ENCODE peak calls at places on chromosome 22, in four cellular contexts. One of them, this sample, is unnamed.

GRCh38 chr22:49999901-50000586 is 12.5 kb downstream of the IL17REL start:
- DNase-seq in cardiac fibroblast: no peak
- DNase-seq in endothelial cell of umbilical vein: no peak
- DNase-seq in upper lobe of right lung: peak; percentile 62
- DNase-seq in this sample: no peak

GRCh38 chr22:40345801-40346177 is 511 bp upstream of the ADSL start:
- DNase-seq in cardiac fibroblast: peak; percentile 49
- DNase-seq in endothelial cell of umbilical vein: no peak
- DNase-seq in upper lobe of right lung: peak; percentile 72
- DNase-seq in this sample: peak; percentile 27

GRCh38 chr22:29934596-29934995 is 51.6 kb downstream of the MTMR3 start:
- DNase-seq in upper lobe of right lung: no peak
- DNase-seq in cardiac fibroblast: no peak
- DNase-seq in endothelial cell of umbilical vein: no peak
- DNase-seq in this sample: no peak

GRCh38 chr22:35458547-35459422 is 58.8 kb downstream of the MCM5 start:
- DNase-seq in cardiac fibroblast: no peak
- DNase-seq in endothelial cell of umbilical vein: no peak
- DNase-seq in upper lobe of right lung: no peak
- DNase-seq in this sample: no peak

GRCh38 chr22:30191049-30191701 is 55.4 kb downstream of the LIF start:
- DNase-seq in cardiac fibroblast: no peak
- DNase-seq in endothelial cell of umbilical vein: no peak
- DNase-seq in upper lobe of right lung: no peak
- DNase-seq in this sample: no peak

GRCh38 chr22:41619979-41620645 is 731 bp downstream of the DESI1 start:
- DNase-seq in cardiac fibroblast: peak; percentile 19
- DNase-seq in endothelial cell of umbilical vein: no peak
- DNase-seq in upper lobe of right lung: peak; percentile 75
- DNase-seq in this sample: no peak

GRCh38 chr22:49240016-49240380 is 587.7 kb downstream of the BRD1 start:
- DNase-seq in upper lobe of right lung: no peak
- DNase-seq in endothelial cell of umbilical vein: no peak
- DNase-seq in cardiac fibroblast: no peak
- DNase-seq in this sample: no peak

GRCh38 chr22:47124451-47124881 is 362.0 kb downstream of the TBC1D22A start:
- DNase-seq in upper lobe of right lung: peak; percentile 56
- DNase-seq in endothelial cell of umbilical vein: no peak
- DNase-seq in cardiac fibroblast: no peak
- DNase-seq in this sample: no peak

GRCh38 chr22:50600541-50600940 is at the start of gene MAPK8IP2:
- DNase-seq in upper lobe of right lung: no peak
- DNase-seq in endothelial cell of umbilical vein: no peak
- DNase-seq in cardiac fibroblast: no peak
- DNase-seq in this sample: no peak

GRCh38 chr22:33271390-33272161 is 213.4 kb upstream of the SYN3 start:
- DNase-seq in endothelial cell of umbilical vein: no peak
- DNase-seq in cardiac fibroblast: peak; percentile 4
- DNase-seq in upper lobe of right lung: no peak
- DNase-seq in this sample: peak; percentile 42
- H3K4me3 ChIP-seq in endothelial cell of umbilical vein: no peak overlapping the region
- H3K4me3 ChIP-seq in cardiac fibroblast: no peak overlapping the region
- H3K4me3 ChIP-seq in upper lobe of right lung: no peak overlapping the region
- H3K4me3 ChIP-seq in this sample: no peak overlapping the region

GRCh38 chr22:20137671-20138416 is 6.2 kb downstream of the ZDHHC8 start:
- DNase-seq in upper lobe of right lung: no peak
- DNase-seq in endothelial cell of umbilical vein: no peak
- DNase-seq in cardiac fibroblast: no peak
- DNase-seq in this sample: no peak

GRCh38 chr22:20137113-20137512 is 5.5 kb downstream of the ZDHHC8 start:
- DNase-seq in upper lobe of right lung: no peak
- DNase-seq in endothelial cell of umbilical vein: no peak
- DNase-seq in cardiac fibroblast: no peak
- DNase-seq in this sample: no peak

GRCh38 chr22:20139391-20140106 is 7.9 kb downstream of the ZDHHC8 start:
- DNase-seq in cardiac fibroblast: no peak
- DNase-seq in endothelial cell of umbilical vein: no peak
- DNase-seq in upper lobe of right lung: no peak
- DNase-seq in this sample: no peak

GRCh38 chr22:20138868-20139267 is 7.3 kb downstream of the ZDHHC8 start:
- DNase-seq in endothelial cell of umbilical vein: no peak
- DNase-seq in cardiac fibroblast: no peak
- DNase-seq in upper lobe of right lung: no peak
- DNase-seq in this sample: no peak

GRCh38 chr22:20138417-20138738 is 6.8 kb downstream of the ZDHHC8 start:
- DNase-seq in cardiac fibroblast: no peak
- DNase-seq in upper lobe of right lung: no peak
- DNase-seq in endothelial cell of umbilical vein: no peak
- DNase-seq in this sample: no peak
- TF ChIP-seq CTCF in cardiac fibroblast: no peak
- TF ChIP-seq CTCF in upper lobe of right lung: no peak
- TF ChIP-seq CTCF in endothelial cell of umbilical vein: no peak
- TF ChIP-seq CTCF in this sample: no peak

DNA sequence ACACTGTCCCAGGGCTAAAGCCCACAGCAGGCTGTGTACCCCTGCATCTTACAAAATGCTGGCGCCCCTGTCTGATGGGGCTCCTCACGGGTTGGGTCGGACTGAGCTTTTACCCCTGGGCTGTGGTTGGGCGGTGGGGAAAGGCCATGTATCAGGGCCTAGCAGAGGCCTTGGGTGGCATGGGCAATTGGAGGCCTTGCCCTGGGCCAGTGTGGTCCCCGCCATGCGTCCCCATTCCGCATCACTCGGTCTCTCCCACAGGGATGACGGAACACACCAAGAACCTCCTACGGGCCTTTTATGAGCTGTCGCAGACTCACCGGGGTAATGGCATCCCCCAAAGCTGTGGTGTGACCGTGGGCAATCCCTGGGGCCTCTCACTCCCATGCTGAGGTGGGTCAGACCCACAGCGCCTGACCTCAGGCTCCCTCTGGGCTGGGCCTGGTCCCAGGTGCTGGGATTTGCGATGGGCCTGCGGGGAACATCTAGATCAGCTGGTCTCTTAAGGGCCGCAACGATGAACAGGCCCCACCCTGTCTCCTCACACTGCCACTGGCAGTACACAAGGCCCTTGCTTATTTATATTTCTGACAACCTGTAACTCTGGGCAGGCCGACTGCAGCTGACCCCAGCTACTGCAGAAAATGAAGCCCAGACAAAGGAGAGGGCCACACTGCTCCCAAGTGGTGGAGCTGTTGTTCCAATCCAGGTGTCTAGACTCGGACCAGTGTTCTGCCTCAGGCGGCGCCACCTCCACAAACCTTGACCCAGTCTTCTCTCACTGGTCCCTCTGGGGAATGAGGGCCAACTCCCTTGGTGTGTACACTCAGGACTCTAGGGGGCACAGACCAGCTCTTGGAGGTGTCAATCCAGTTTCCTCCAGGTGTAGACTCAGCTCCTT is 12.3 kb downstream of the SLC16A8 start:
- DNase-seq in endothelial cell of umbilical vein: no peak
- DNase-seq in upper lobe of right lung: no peak
- DNase-seq in cardiac fibroblast: no peak
- DNase-seq in this sample: no peak
- H3K4me3 ChIP-seq in endothelial cell of umbilical vein: no peak overlapping the region
- H3K4me3 ChIP-seq in upper lobe of right lung: no peak overlapping the region
- H3K4me3 ChIP-seq in cardiac fibroblast: no peak overlapping the region
- H3K4me3 ChIP-seq in this sample: no peak overlapping the region

GRCh38 chr22:48205790-48206189 is 1443.3 kb downstream of the TBC1D22A start:
- DNase-seq in upper lobe of right lung: no peak
- DNase-seq in cardiac fibroblast: no peak
- DNase-seq in endothelial cell of umbilical vein: no peak
- DNase-seq in this sample: no peak

GRCh38 chr22:48208894-48209293 is 1446.4 kb downstream of the TBC1D22A start:
- DNase-seq in cardiac fibroblast: no peak
- DNase-seq in upper lobe of right lung: no peak
- DNase-seq in endothelial cell of umbilical vein: no peak
- DNase-seq in this sample: no peak

GRCh38 chr22:48212727-48213126 is 1450.3 kb downstream of the TBC1D22A start:
- DNase-seq in upper lobe of right lung: no peak
- DNase-seq in endothelial cell of umbilical vein: no peak
- DNase-seq in cardiac fibroblast: no peak
- DNase-seq in this sample: no peak

GRCh38 chr22:48210812-48211211 is 1448.4 kb downstream of the TBC1D22A start:
- DNase-seq in cardiac fibroblast: no peak
- DNase-seq in endothelial cell of umbilical vein: no peak
- DNase-seq in upper lobe of right lung: no peak
- DNase-seq in this sample: no peak

DNA sequence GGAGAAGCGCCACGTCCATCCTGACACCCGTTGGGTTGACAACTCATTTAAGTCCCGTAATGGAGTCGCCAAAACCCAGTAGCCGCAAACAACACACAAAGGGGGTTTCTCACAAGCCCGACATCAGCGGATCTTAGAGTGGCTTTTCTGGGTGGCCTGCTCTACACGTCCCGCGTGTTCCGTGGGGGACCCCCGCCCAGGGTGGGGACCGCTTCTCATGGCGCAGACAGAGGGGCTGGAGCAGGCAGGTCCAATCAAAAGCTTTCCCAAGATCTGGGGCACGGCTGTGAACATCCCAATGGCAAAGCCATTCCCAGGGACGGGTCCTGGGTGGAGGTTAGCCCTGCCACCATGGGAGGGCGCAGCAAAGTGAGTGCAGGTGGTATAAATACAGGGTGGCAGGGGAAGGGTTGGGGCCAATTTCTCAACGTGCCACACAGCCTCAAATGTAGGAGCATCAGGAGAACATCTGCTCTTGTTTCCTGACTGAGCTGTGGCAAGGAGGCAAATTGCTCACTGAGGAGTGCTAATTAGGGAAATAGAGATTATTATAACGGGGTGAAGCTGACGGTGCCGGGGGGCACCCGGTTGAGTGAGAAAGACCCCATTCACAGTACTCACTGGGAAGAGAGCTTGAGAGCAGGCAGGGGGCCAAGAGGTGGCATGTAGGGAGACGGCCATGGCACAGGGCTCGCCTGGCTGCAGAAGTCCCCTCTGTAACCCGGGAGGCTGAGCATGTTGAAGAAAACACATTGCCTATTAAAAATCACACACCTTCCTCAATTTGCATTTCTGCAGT is 1447.2 kb downstream of the TBC1D22A start:
- DNase-seq in endothelial cell of umbilical vein: no peak
- DNase-seq in cardiac fibroblast: no peak
- DNase-seq in upper lobe of right lung: no peak
- DNase-seq in this sample: no peak
- TF ChIP-seq CTCF in endothelial cell of umbilical vein: no peak
- TF ChIP-seq CTCF in cardiac fibroblast: no peak
- TF ChIP-seq CTCF in upper lobe of right lung: no peak
- TF ChIP-seq CTCF in this sample: no peak

GRCh38 chr22:17258015-17258827 is 39.0 kb upstream of the ADA2 start:
- DNase-seq in cardiac fibroblast: peak; percentile 37
- DNase-seq in upper lobe of right lung: no peak
- DNase-seq in endothelial cell of umbilical vein: no peak
- DNase-seq in this sample: peak; percentile 12
- H3K4me3 ChIP-seq in cardiac fibroblast: no peak overlapping the region
- H3K4me3 ChIP-seq in upper lobe of right lung: peak overlapping the region; percentile 15
- H3K4me3 ChIP-seq in endothelial cell of umbilical vein: no peak overlapping the region
- H3K4me3 ChIP-seq in this sample: no peak overlapping the region

DNA sequence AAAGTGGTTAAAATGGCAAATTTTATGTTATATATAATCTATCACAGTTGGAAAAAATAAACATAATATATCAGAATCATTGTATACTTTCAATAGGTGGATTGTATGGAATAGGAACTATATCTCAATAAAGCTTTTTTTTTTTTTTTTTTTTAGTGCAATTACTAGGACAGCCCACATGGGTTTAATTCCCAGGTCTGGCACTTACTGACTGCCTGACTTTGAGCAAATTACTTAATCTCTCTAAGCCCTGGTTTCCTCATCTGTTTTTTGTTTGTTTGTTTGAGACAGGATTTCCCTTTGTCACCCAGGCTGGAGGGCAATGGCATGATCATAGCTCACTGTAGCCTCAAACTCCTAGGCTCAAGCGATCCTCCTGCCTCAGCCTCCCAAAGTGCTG is 26.1 kb upstream of the BAIAP2L2 start:
- DNase-seq in upper lobe of right lung: no peak
- DNase-seq in endothelial cell of umbilical vein: no peak
- DNase-seq in cardiac fibroblast: peak; percentile 24
- DNase-seq in this sample: peak; percentile 12
- TF ChIP-seq CTCF in upper lobe of right lung: no peak
- TF ChIP-seq CTCF in endothelial cell of umbilical vein: no peak
- TF ChIP-seq CTCF in cardiac fibroblast: no peak
- TF ChIP-seq CTCF in this sample: no peak

DNA sequence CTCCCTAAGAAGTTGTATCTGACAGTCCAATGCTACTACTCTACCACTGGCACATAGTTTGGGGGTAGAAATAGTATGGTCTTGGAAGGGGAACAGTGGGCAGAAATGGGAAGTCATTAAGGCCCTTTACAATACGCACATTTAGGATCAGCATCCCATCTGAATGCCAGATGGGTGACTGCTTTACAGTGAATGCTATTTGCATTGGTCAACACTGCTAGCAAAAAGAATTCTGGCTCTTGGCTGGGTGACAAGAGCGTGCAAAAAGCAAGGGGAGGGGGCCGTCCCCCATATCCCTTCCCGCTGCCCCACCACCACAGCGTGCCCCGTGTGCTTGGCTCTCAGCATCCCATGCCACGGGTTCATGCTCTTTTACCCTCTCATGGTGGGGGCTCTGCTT is 104.7 kb upstream of the BID start:
- DNase-seq in cardiac fibroblast: no peak
- DNase-seq in upper lobe of right lung: no peak
- DNase-seq in endothelial cell of umbilical vein: no peak
- DNase-seq in this sample: no peak
- H3K4me3 ChIP-seq in cardiac fibroblast: no peak overlapping the region
- H3K4me3 ChIP-seq in upper lobe of right lung: no peak overlapping the region
- H3K4me3 ChIP-seq in endothelial cell of umbilical vein: no peak overlapping the region
- H3K4me3 ChIP-seq in this sample: no peak overlapping the region